ENCODE peak calls at places on chromosomes 4 and X, in four cellular contexts. E is lower lobe of right lung, A is uterus, O is left ventricle myocardium inferior. X is an unnamed sample.

GRCh38 chr4:102575369-102576129 is 74.4 kb downstream of the NFKB1 start:
- DNase-seq in E (no peak), A (no peak), O (no peak), X (no peak)

GRCh38 chr4:52299120-52299519 is 248.0 kb downstream of the SPATA18 start:
- DNase-seq in E (no peak), A (no peak), O (no peak), X (no peak)

GRCh38 chr4:7160439-7160838 is 31.9 kb upstream of the SORCS2 start:
- DNase-seq in E (no peak), A (peak; percentile 9), O (no peak), X (no peak)

GRCh38 chr4:133157460-133158160 is 8.5 kb downstream of the PCDH10 start:
- DNase-seq in E (no peak), A (no peak), O (no peak), X (no peak)

GRCh38 chrX:109475174-109475891 is 6.6 kb downstream of the GUCY2F start:
- DNase-seq in E (no peak), A (peak; percentile 15), O (peak; percentile 11), X (peak; percentile 40)

GRCh38 chr4:5389756-5390155 is 318.6 kb downstream of the EVC2 start:
- DNase-seq in E (no peak), A (no peak), O (no peak), X (no peak)

GRCh38 chr4:104596189-104596588 is 101.5 kb upstream of the CXXC4 start:
- DNase-seq in E (no peak), A (no peak), O (no peak), X (no peak)

GRCh38 chr4:182642831-182643230 is 274.4 kb downstream of the DCTD start:
- DNase-seq in E (no peak), A (no peak), O (no peak), X (no peak)

GRCh38 chrX:140723251-140723650 is 13.7 kb downstream of the LINC00632 start:
- DNase-seq in E (no peak), A (no peak), O (no peak), X (no peak)

GRCh38 chr4:170887396-170887795 is 797.6 kb upstream of the AADAT start:
- DNase-seq in E (no peak), A (no peak), O (no peak), X (no peak)
- H3K4me3 ChIP-seq in E (no peak overlapping the region), A (no peak overlapping the region), O (no peak overlapping the region), X (no peak overlapping the region)

GRCh38 chr4:78569291-78569821 is 17.8 kb downstream of the ANXA3 start:
- DNase-seq in E (no peak), A (no peak), O (no peak), X (no peak)
- H3K36me3 ChIP-seq in E (no peaks in the 10 kb centered on the region), A (no peaks in the 10 kb centered on the region), O (peaks cover 6% of the 10 kb centered on the region), X (no peaks in the 10 kb centered on the region)

GRCh38 chr4:74365761-74366160 is 816 bp downstream of the EREG start:
- DNase-seq in E (no peak), A (no peak), O (no peak), X (peak; percentile 62)

GRCh38 chr4:74366367-74366891 is 1.5 kb downstream of the EREG start:
- DNase-seq in E (no peak), A (no peak), O (no peak), X (peak; percentile 7)

GRCh38 chr4:74362347-74362746 is 2.6 kb upstream of the EREG start:
- DNase-seq in E (no peak), A (no peak), O (no peak), X (no peak)

GRCh38 chr4:74367656-74368055 is 2.7 kb downstream of the EREG start:
- DNase-seq in E (no peak), A (no peak), O (no peak), X (peak; percentile 11)

DNA sequence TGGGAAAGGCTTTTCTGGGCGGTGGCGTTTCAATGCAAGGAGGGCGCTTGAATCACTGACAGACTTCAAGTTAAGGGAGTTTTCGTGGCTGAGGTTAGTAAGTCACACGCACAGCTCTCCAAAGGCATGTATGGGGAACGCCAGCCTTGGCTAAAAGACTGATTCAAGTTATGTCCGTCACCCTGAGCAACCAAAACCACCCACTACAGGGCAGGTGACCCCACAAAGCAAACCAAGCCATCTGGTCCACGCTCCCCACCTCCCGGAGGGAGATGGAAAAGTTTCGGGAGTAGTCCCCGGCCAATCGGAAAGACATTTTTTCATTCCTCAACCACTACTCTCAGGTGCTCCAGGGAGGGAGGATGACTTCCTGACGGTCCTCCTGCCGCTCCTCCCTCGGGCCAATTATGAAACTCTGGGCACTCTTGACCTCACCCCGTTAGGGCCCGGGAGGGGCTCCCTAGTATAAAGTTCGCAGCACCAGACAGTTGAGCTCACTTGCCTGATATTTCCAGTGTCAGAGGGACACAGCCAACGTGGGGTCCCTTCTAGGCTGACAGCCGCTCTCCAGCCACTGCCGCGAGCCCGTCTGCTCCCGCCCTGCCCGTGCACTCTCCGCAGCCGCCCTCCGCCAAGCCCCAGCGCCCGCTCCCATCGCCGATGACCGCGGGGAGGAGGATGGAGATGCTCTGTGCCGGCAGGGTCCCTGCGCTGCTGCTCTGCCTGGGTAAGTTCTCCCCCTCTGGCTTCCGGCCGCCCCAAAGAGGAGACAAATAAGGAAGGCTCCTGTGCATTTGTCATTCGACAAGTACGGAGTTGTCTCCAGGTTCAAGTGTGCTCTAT is at the start of gene EREG:
- DNase-seq in E (peak; percentile 63), A (no peak), O (no peak), X (peak; percentile 64)
- H3K4me3 ChIP-seq in E (peak within 1 kb of the TSS; percentile 51), A (no peak within 1 kb of the TSS), O (peak within 1 kb of the TSS; percentile 55), X (no peak within 1 kb of the TSS)

GRCh38 chr4:70711599-70711998 is 10.2 kb upstream of the RUFY3 start:
- DNase-seq in E (no peak), A (no peak), O (no peak), X (no peak)

GRCh38 chr4:70712150-70712549 is 9.6 kb upstream of the RUFY3 start:
- DNase-seq in E (no peak), A (no peak), O (no peak), X (no peak)

GRCh38 chr4:70706516-70706915 is 15.2 kb upstream of the RUFY3 start:
- DNase-seq in E (no peak), A (no peak), O (no peak), X (no peak)

GRCh38 chr4:70712604-70713452 is 8.9 kb upstream of the RUFY3 start:
- DNase-seq in E (no peak), A (no peak), O (no peak), X (no peak)

GRCh38 chr4:70709551-70710080 is 12.1 kb upstream of the RUFY3 start:
- DNase-seq in E (no peak), A (no peak), O (no peak), X (no peak)
- H3K36me3 ChIP-seq in E (no peaks in the 10 kb centered on the region), A (no peaks in the 10 kb centered on the region), O (no peaks in the 10 kb centered on the region), X (no peaks in the 10 kb centered on the region)

GRCh38 chr4:186725422-186726149 is 1.9 kb upstream of the FAT1 start:
- DNase-seq in E (peak; percentile 76), A (peak; percentile 70), O (peak; percentile 81), X (peak; percentile 92)
- H3K4me3 ChIP-seq in E (peak overlapping the region; percentile 77), A (peak overlapping the region; percentile 45), O (peak overlapping the region; percentile 92), X (peak overlapping the region; percentile 82)

DNA sequence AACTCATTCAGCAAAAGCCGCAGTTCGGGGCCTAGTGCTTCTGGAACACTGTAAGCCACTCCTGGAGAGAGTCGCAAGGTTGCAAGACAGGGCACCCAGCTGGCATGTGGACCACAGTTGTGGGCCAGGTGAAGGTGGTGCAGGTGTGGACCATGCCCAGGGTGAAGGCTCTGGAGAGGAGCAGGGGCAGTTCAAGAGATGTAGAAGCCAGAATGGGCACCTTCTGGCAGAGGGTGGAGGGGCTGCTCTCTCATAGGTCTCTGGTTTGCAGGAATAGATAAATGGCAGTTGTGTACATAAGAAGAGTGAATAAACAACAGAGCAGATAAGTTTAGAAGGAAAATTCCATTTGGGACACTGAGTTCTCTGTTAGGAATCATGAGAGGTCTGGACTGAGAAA is 38.6 kb downstream of the TNIP3 start:
- DNase-seq in E (no peak), A (no peak), O (no peak), X (no peak)
- H3K36me3 ChIP-seq in E (no peaks in the 10 kb centered on the region), A (no peaks in the 10 kb centered on the region), O (no peaks in the 10 kb centered on the region), X (no peaks in the 10 kb centered on the region)

DNA sequence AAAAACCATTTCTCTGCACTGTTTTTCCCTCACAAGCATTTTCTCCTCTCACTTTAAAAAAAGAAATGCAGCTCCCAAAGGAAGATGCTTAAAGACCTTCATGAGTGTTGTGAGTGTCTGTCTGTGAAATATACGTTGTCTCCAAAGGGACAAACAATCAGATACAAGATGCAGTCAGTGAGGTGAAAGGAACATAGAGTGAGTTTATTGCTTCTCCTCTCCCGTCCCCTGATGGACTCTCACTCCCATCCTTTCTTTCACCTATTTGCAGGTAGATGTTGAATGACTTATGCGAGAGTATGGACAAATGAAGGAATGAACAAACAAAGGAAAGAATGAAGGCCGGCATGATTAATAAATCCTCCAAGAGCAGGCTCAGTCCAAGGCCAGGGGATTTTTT is 561.2 kb upstream of the DIPK2B start:
- DNase-seq in E (no peak), A (no peak), O (no peak), X (no peak)
- H3K4me3 ChIP-seq in E (no peak overlapping the region), A (no peak overlapping the region), O (no peak overlapping the region), X (no peak overlapping the region)

GRCh38 chr4:119242417-119242816 is 29.9 kb downstream of the USP53 start:
- DNase-seq in E (no peak), A (no peak), O (no peak), X (no peak)
- H3K36me3 ChIP-seq in E (peaks cover 36% of the 10 kb centered on the region), A (no peaks in the 10 kb centered on the region), O (peaks cover 28% of the 10 kb centered on the region), X (no peaks in the 10 kb centered on the region)

X was measured in mucosa of descending colon.